ENCODE peak calls at places on chromosome 15, in ten cellular contexts. Y is fibroblast of lung; G is sciatic nerve; J is NCI-H1092 treated with DMSO at 0.1 percent for 48 hours; I is fibroblast of the conjunctiva; X is nephron progenitor cell; M is substantia nigra; H is GM12892; R is stimulated activated CD4-positive, alpha-beta T cell treated with anti-CD3 and anti-CD28 coated beads, Interleukin-12 subunit alpha, Interleukin-12 subunit beta, amount 100 ng/mL, for 4 hours; P is tibial artery. E is an unnamed sample.

GRCh38 chr15:65724479-65724878 is 67.6 kb downstream of the DENND4A start:
- DNase-seq in X (no peak), J (no peak), I (no peak), Y (no peak), R (no peak), P (no peak), M (no peak), G (no peak), H (no peak), E (no peak)

GRCh38 chr15:68821898-68822380 is 1.2 kb upstream of the ANP32A start:
- DNase-seq in Y (peak), P (no peak), G (no peak), J (no peak), H (no peak), X (no peak), R (peak), M (no peak), I (no peak), E (peak)

GRCh38 chr15:39341238-39341637 is 239.6 kb upstream of the THBS1 start:
- DNase-seq in R (no peak), H (no peak), X (no peak), M (no peak), Y (no peak), G (no peak), P (no peak), J (no peak), I (no peak), E (no peak)

GRCh38 chr15:79474252-79474651 is 42.1 kb downstream of the MINAR1 start:
- DNase-seq in R (no peak), P (no peak), G (no peak), J (no peak), X (no peak), Y (peak), M (no peak), I (no peak), H (no peak), E (no peak)

GRCh38 chr15:88658972-88659931 is 20.4 kb downstream of the ISG20 start:
- DNase-seq in M (no peak), I (no peak), X (no peak), P (peak), Y (peak), J (no peak), R (no peak), G (peak), H (no peak), E (no peak)

GRCh38 chr15:43517354-43518072 is at the start of gene MAP1A:
- DNase-seq in P (peak), I (peak), G (peak), R (no peak), J (peak), H (no peak), M (peak), Y (peak), X (peak), E (peak)

GRCh38 chr15:36284911-36285310 is 294.5 kb upstream of the CDIN1 start:
- DNase-seq in P (no peak), J (no peak), R (no peak), Y (no peak), M (no peak), I (no peak), G (no peak), H (no peak), X (no peak), E (no peak)

GRCh38 chr15:44188810-44189209 is 6.3 kb downstream of the FRMD5 start:
- DNase-seq in X (no peak), H (no peak), J (no peak), R (no peak), Y (no peak), I (no peak), M (no peak), G (no peak), P (no peak), E (no peak)

GRCh38 chr15:31489801-31490646 is 163.4 kb downstream of the KLF13 start:
- DNase-seq in R (no peak), Y (peak), J (peak), G (no peak), H (peak), I (peak), P (no peak), X (peak), M (no peak), E (peak)

GRCh38 chr15:80562846-80563245 is 132.3 kb upstream of the ABHD17C start:
- DNase-seq in G (no peak), I (no peak), R (no peak), M (no peak), P (no peak), X (no peak), H (no peak), J (no peak), Y (no peak), E (no peak)

GRCh38 chr15:94924057-94924456 is 692.7 kb downstream of the MCTP2 start:
- DNase-seq in H (no peak), X (no peak), M (no peak), J (no peak), G (no peak), I (no peak), Y (no peak), R (no peak), P (peak), E (no peak)

GRCh38 chr15:41501961-41502786 is 8.5 kb downstream of the ITPKA start:
- DNase-seq in R (peak), Y (no peak), I (no peak), X (peak), J (no peak), H (no peak), G (no peak), P (no peak), M (no peak), E (peak)

GRCh38 chr15:29601811-29602210 is 220.5 kb downstream of the TJP1 start:
- DNase-seq in P (no peak), M (no peak), X (no peak), G (no peak), Y (no peak), H (no peak), J (no peak), R (no peak), I (no peak), E (no peak)

GRCh38 chr15:94576889-94577533 is 345.6 kb downstream of the MCTP2 start:
- DNase-seq in M (no peak), G (no peak), R (peak), X (no peak), J (no peak), Y (peak), P (no peak), I (no peak), H (no peak), E (peak)

GRCh38 chr15:62578960-62579359 is 413.9 kb upstream of the C2CD4B start:
- DNase-seq in X (no peak), Y (no peak), M (no peak), H (no peak), I (no peak), G (no peak), P (no peak), J (no peak), R (no peak), E (no peak)

GRCh38 chr15:59741274-59741906 is 52.3 kb upstream of the BNIP2 start:
- DNase-seq in J (peak), M (no peak), R (no peak), G (no peak), H (no peak), I (peak), P (no peak), Y (peak), X (peak), E (peak)

GRCh38 chr15:81015595-81016252 is 15.0 kb downstream of the TLNRD1 start:
- DNase-seq in X (no peak), J (no peak), P (no peak), I (no peak), M (no peak), H (no peak), Y (no peak), R (no peak), G (no peak), E (no peak)

GRCh38 chr15:56871180-56871579 is 47.3 kb upstream of the TCF12 start:
- DNase-seq in R (no peak), M (no peak), H (no peak), P (no peak), J (no peak), I (peak), X (no peak), G (no peak), Y (peak), E (no peak)

GRCh38 chr15:71355268-71355667 is 240.0 kb downstream of the THSD4 start:
- DNase-seq in Y (no peak), P (no peak), I (no peak), R (no peak), M (no peak), H (no peak), G (no peak), J (no peak), X (no peak), E (no peak)

GRCh38 chr15:101024709-101025108 is 105.6 kb downstream of the LRRK1 start:
- DNase-seq in P (peak), X (no peak), H (no peak), J (no peak), I (no peak), R (no peak), G (peak), Y (no peak), M (no peak), E (peak)

GRCh38 chr15:78107471-78107870 is 15.1 kb downstream of the SH2D7 start:
- DNase-seq in G (peak), I (no peak), M (no peak), X (no peak), H (no peak), Y (no peak), R (no peak), P (no peak), J (no peak), E (no peak)

GRCh38 chr15:89070197-89071124 is 17.8 kb upstream of the ABHD2 start:
- DNase-seq in J (no peak), M (no peak), Y (no peak), I (no peak), R (no peak), H (no peak), P (no peak), X (no peak), G (no peak), E (no peak)

GRCh38 chr15:51079226-51079625 is 15.5 kb downstream of the TNFAIP8L3 start:
- DNase-seq in P (no peak), J (no peak), Y (no peak), H (no peak), I (no peak), R (no peak), G (no peak), X (no peak), M (no peak), E (no peak)

GRCh38 chr15:33013827-33014445 is 180.6 kb downstream of the FMN1 start:
- DNase-seq in H (no peak), R (no peak), M (no peak), P (no peak), G (no peak), X (no peak), Y (peak), J (no peak), I (no peak), E (no peak)

GRCh38 chr15:66429117-66429516 is 42.4 kb downstream of the MAP2K1 start:
- DNase-seq in H (no peak), G (no peak), X (no peak), M (no peak), I (no peak), P (no peak), R (no peak), Y (no peak), J (no peak), E (no peak)

GRCh38 chr15:63887630-63888029 is 53.9 kb upstream of the HERC1 start:
- DNase-seq in J (no peak), I (no peak), R (no peak), M (no peak), H (no peak), P (peak), Y (no peak), X (no peak), G (no peak), E (peak)

GRCh38 chr15:70664494-70664893 is 98.9 kb downstream of the UACA start:
- DNase-seq in X (no peak), Y (no peak), P (no peak), R (no peak), M (no peak), G (no peak), I (no peak), H (no peak), J (no peak), E (no peak)

GRCh38 chr15:50810128-50810527 is 44.6 kb upstream of the SPPL2A start:
- DNase-seq in P (no peak), R (no peak), I (no peak), Y (no peak), G (no peak), M (no peak), J (no peak), H (no peak), X (no peak), E (no peak)

GRCh38 chr15:62901916-62902554 is 140.5 kb upstream of the TPM1 start:
- DNase-seq in G (no peak), X (no peak), Y (no peak), P (no peak), R (no peak), J (no peak), I (no peak), M (no peak), H (no peak), E (peak)

GRCh38 chr15:33492434-33493052 is 181.8 kb downstream of the RYR3 start:
- DNase-seq in H (no peak), P (no peak), J (no peak), G (no peak), Y (no peak), X (no peak), M (no peak), R (no peak), I (no peak), E (peak)

GRCh38 chr15:98873441-98874218 is 134.0 kb downstream of the PGPEP1L start:
- DNase-seq in J (no peak), M (no peak), H (no peak), R (no peak), Y (peak), P (no peak), I (peak), X (no peak), G (no peak), E (no peak)

GRCh38 chr15:50753463-50753862 is 12.0 kb downstream of the SPPL2A start:
- DNase-seq in M (no peak), H (no peak), I (no peak), P (no peak), G (no peak), R (no peak), X (no peak), J (no peak), Y (peak), E (no peak)

GRCh38 chr15:52483712-52484111 is 45.0 kb downstream of the MYO5A start:
- DNase-seq in Y (peak), H (no peak), R (no peak), P (no peak), I (no peak), X (no peak), G (no peak), J (no peak), M (no peak), E (no peak)

GRCh38 chr15:45205192-45205591 is 17.4 kb upstream of the SHF start:
- DNase-seq in X (peak), Y (peak), I (peak), H (no peak), M (no peak), J (peak), P (no peak), G (no peak), R (peak), E (peak)

GRCh38 chr15:67091073-67091965 is 25.9 kb downstream of the SMAD3 start:
- DNase-seq in X (no peak), R (no peak), M (no peak), I (no peak), P (no peak), J (no peak), H (no peak), G (no peak), Y (peak), E (no peak)

GRCh38 chr15:50390549-50391264 is 33.5 kb upstream of the USP8 start:
- DNase-seq in R (no peak), X (no peak), P (no peak), H (no peak), Y (no peak), J (no peak), G (no peak), M (no peak), I (no peak), E (no peak)

GRCh38 chr15:35713733-35714132 is 167.8 kb upstream of the DPH6 start:
- DNase-seq in X (no peak), I (no peak), M (no peak), G (no peak), R (no peak), J (no peak), P (no peak), Y (no peak), H (no peak), E (no peak)

GRCh38 chr15:82936966-82937647 is 15.4 kb downstream of the HOMER2 start:
- DNase-seq in I (no peak), J (no peak), P (no peak), G (no peak), X (no peak), R (no peak), Y (no peak), M (no peak), H (no peak), E (no peak)

GRCh38 chr15:67145307-67145610 is 79.9 kb downstream of the SMAD3 start:
- DNase-seq in J (no peak), H (no peak), P (no peak), X (no peak), M (no peak), I (no peak), G (no peak), R (no peak), Y (no peak), E (no peak)